ENCODE peak calls at places on chromosomes 11 and 22, in seven cellular contexts. S is upper lobe of right lung, V is aorta, J is Peyer's patch, D is body of pancreas, R is kidney, E is HCT116. L is an unnamed sample.
A peak's percentile ranks its signal among the peaks of the same experiment; 100 is the strongest.

GRCh38 chr11:75639752-75640151 is 29.1 kb downstream of the MAP6 start:
- DNase-seq in S (peak; percentile 89), R (peak; percentile 90), J (peak; percentile 29), E (no peak), V (peak; percentile 92), D (peak; percentile 71), L (no peak)

GRCh38 chr11:40597546-40598113 is 861.8 kb downstream of the LRRC4C start:
- DNase-seq in J (no peak), E (no peak), D (no peak), S (no peak), R (no peak), V (no peak), L (no peak)

GRCh38 chr11:110130642-110131238 is 37.5 kb downstream of the ZC3H12C start:
- DNase-seq in D (no peak), V (no peak), E (no peak), R (no peak), S (no peak), J (no peak), L (no peak)

GRCh38 chr11:12232819-12233601 is 122.6 kb downstream of the MICAL2 start:
- DNase-seq in D (no peak), J (no peak), E (peak; percentile 55), S (no peak), R (no peak), V (peak; percentile 10), L (no peak)

GRCh38 chr11:35211952-35212351 is 73.0 kb downstream of the CD44 start:
- DNase-seq in J (no peak), S (no peak), V (no peak), D (no peak), E (no peak), R (no peak), L (peak; percentile 50)

GRCh38 chr22:48238966-48239365 is 1476.5 kb downstream of the TBC1D22A start:
- DNase-seq in E (no peak), R (no peak), D (no peak), V (no peak), J (no peak), S (no peak), L (no peak)

GRCh38 chr22:24496661-24497060 is 1.5 kb downstream of the UPB1 start:
- DNase-seq in J (no peak), D (no peak), R (no peak), E (no peak), S (no peak), V (no peak), L (no peak)

GRCh38 chr11:78319453-78319955 is 98.1 kb downstream of the GAB2 start:
- DNase-seq in D (no peak), R (no peak), J (no peak), V (no peak), E (no peak), S (no peak), L (no peak)

GRCh38 chr22:25488244-25489020 is 76.0 kb upstream of the GRK3 start:
- DNase-seq in D (peak; percentile 86), V (peak; percentile 79), S (peak; percentile 69), J (no peak), E (peak; percentile 79), R (peak; percentile 85), L (no peak)

GRCh38 chr11:97814325-97814959 is 1206.3 kb upstream of the CNTN5 start:
- DNase-seq in S (no peak), E (no peak), R (no peak), D (no peak), V (no peak), J (no peak), L (no peak)

GRCh38 chr22:17597217-17597616 is 31.3 kb downstream of the ATP6V1E1 start:
- DNase-seq in R (no peak), S (no peak), E (no peak), D (no peak), V (no peak), J (no peak), L (no peak)

GRCh38 chr11:1773711-1774550 is 10.2 kb upstream of the CTSD start:
- DNase-seq in R (no peak), S (no peak), V (peak; percentile 42), J (peak; percentile 14), E (no peak), D (no peak), L (no peak)

GRCh38 chr11:70568504-70569172 is 170.3 kb downstream of the CTTN start:
- DNase-seq in S (peak; percentile 67), J (no peak), E (no peak), R (peak; percentile 78), D (no peak), V (peak; percentile 74), L (no peak)

GRCh38 chr11:69691449-69691848 is 12.4 kb downstream of the FGF19 start:
- DNase-seq in R (no peak), V (no peak), D (no peak), J (no peak), E (peak; percentile 74), S (peak; percentile 3), L (no peak)

GRCh38 chr22:35649636-35650250 is 1.5 kb downstream of the APOL6 start:
- DNase-seq in R (no peak), D (no peak), V (no peak), E (no peak), S (no peak), J (no peak), L (no peak)

GRCh38 chr11:126853732-126854131 is 146.8 kb downstream of the KIRREL3 start:
- DNase-seq in S (no peak), D (no peak), R (no peak), V (no peak), E (no peak), J (no peak), L (peak; percentile 42)

GRCh38 chr11:95283653-95284052 is 52.7 kb upstream of the SESN3 start:
- DNase-seq in V (no peak), S (no peak), D (no peak), J (no peak), E (no peak), R (no peak), L (no peak)

GRCh38 chr11:35145249-35145648 is 6.3 kb downstream of the CD44 start:
- DNase-seq in D (peak; percentile 56), R (no peak), V (peak; percentile 54), E (no peak), S (no peak), J (peak; percentile 71), L (no peak)

GRCh38 chr11:68199295-68199987 is 13.7 kb downstream of the KMT5B start:
- DNase-seq in V (no peak), D (no peak), E (no peak), S (no peak), R (no peak), J (no peak), L (no peak)

GRCh38 chr11:76740772-76741171 is 42.4 kb upstream of the TSKU start:
- DNase-seq in S (no peak), J (no peak), R (no peak), D (no peak), V (no peak), E (no peak), L (no peak)

GRCh38 chr11:37089439-37089838 is 491.4 kb upstream of the RAG2 start:
- DNase-seq in R (no peak), J (no peak), E (no peak), D (no peak), V (no peak), S (no peak), L (no peak)

GRCh38 chr11:84817998-84818397 is 809.1 kb downstream of the DLG2 start:
- DNase-seq in R (no peak), E (no peak), D (no peak), J (no peak), S (no peak), V (no peak), L (no peak)

GRCh38 chr22:44667276-44667675 is 34.7 kb upstream of the PRR5 start:
- DNase-seq in D (no peak), R (peak; percentile 46), J (no peak), V (no peak), E (no peak), S (no peak), L (no peak)
- H3K27ac ChIP-seq in D (no peak overlapping the region), R (no peak overlapping the region), J (no peak overlapping the region), V (no peak overlapping the region), E (no peak overlapping the region), S (no peak overlapping the region), L (no peak overlapping the region)

GRCh38 chr11:133506023-133506422 is 26.3 kb downstream of the OPCML start:
- DNase-seq in S (no peak), R (no peak), V (no peak), E (no peak), D (no peak), J (no peak), L (peak; percentile 59)

GRCh38 chr11:133507185-133507584 is 25.1 kb downstream of the OPCML start:
- DNase-seq in D (no peak), S (no peak), R (no peak), E (no peak), V (no peak), J (no peak), L (no peak)

GRCh38 chr11:133504906-133505305 is 27.4 kb downstream of the OPCML start:
- DNase-seq in E (no peak), D (no peak), S (no peak), R (no peak), J (no peak), V (no peak), L (no peak)

GRCh38 chr11:133508448-133508847 is 23.9 kb downstream of the OPCML start:
- DNase-seq in V (no peak), R (no peak), D (no peak), S (no peak), J (no peak), E (no peak), L (no peak)

GRCh38 chr11:133506551-133507094 is 25.7 kb downstream of the OPCML start:
- DNase-seq in S (no peak), D (no peak), J (no peak), E (no peak), V (no peak), R (no peak), L (no peak)
- H3K4me1 ChIP-seq in S (no peaks in the 10 kb centered on the region), D (no peaks in the 10 kb centered on the region), J (no peaks in the 10 kb centered on the region), E (no peaks in the 10 kb centered on the region), V (no peaks in the 10 kb centered on the region), R (no peaks in the 10 kb centered on the region), L (peaks cover 16% of the 10 kb centered on the region)

GRCh38 chr11:299081-299891 is at the start of gene IFITM5:
- DNase-seq in E (no peak), J (no peak), D (no peak), R (peak; percentile 72), S (peak; percentile 64), V (peak; percentile 44), L (no peak)

GRCh38 chr11:297666-298405 is 1.5 kb downstream of the IFITM5 start:
- DNase-seq in R (peak; percentile 73), J (peak; percentile 55), S (peak; percentile 63), E (no peak), D (peak; percentile 31), V (peak; percentile 60), L (no peak)

GRCh38 chr11:296976-297665 is 2.2 kb downstream of the IFITM5 start:
- DNase-seq in D (peak; percentile 37), E (no peak), J (no peak), R (peak; percentile 77), S (peak; percentile 60), V (peak; percentile 45), L (no peak)

GRCh38 chr11:298406-299065 is 790 bp downstream of the IFITM5 start:
- DNase-seq in V (peak; percentile 42), R (peak; percentile 67), D (peak; percentile 64), J (peak; percentile 43), S (peak; percentile 64), E (no peak), L (no peak)

GRCh38 chr11:299951-300735 is 817 bp upstream of the IFITM5 start:
- DNase-seq in V (peak; percentile 53), J (no peak), E (no peak), R (peak; percentile 81), S (peak; percentile 61), D (no peak), L (no peak)
- H3K27ac ChIP-seq in V (no peak overlapping the region), J (no peak overlapping the region), E (no peak overlapping the region), R (no peak overlapping the region), S (no peak overlapping the region), D (no peak overlapping the region), L (no peak overlapping the region)

GRCh38 chr22:19483481-19484244 is 3.9 kb downstream of the CDC45 start:
- DNase-seq in S (no peak), E (no peak), V (no peak), R (no peak), J (no peak), D (no peak), L (no peak)
- H3K4me1 ChIP-seq in S (peaks cover 5% of the 10 kb centered on the region), E (peaks cover 6% of the 10 kb centered on the region), V (no peaks in the 10 kb centered on the region), R (no peaks in the 10 kb centered on the region), J (peaks cover 4% of the 10 kb centered on the region), D (peaks cover 5% of the 10 kb centered on the region), L (peaks cover 6% of the 10 kb centered on the region)

L was measured in Karpas-422.